ENCODE peak calls at places on chromosomes 11 and 22, in four cellular contexts. One of them, this sample, is unnamed.

GRCh38 chr11:128621491-128622136 is 34.3 kb upstream of the ETS1 start:
- DNase-seq in activated T-helper 1 cell treated with Interleukin-2 at 50 U/mL for 16 hours: no peak
- DNase-seq in Panc1: no peak
- DNase-seq in CD14-positive monocyte: no peak
- DNase-seq in this sample: no peak

GRCh38 chr22:40418366-40419201 is 48.2 kb downstream of the SGSM3 start:
- DNase-seq in activated T-helper 1 cell treated with Interleukin-2 at 50 U/mL for 16 hours: no peak
- DNase-seq in Panc1: no peak
- DNase-seq in CD14-positive monocyte: no peak
- DNase-seq in this sample: no peak

GRCh38 chr11:27290261-27290660 is 72.8 kb downstream of the CCDC34 start:
- DNase-seq in activated T-helper 1 cell treated with Interleukin-2 at 50 U/mL for 16 hours: no peak
- DNase-seq in Panc1: no peak
- DNase-seq in CD14-positive monocyte: no peak
- DNase-seq in this sample: no peak

GRCh38 chr11:18615628-18616392 is 16.2 kb downstream of the MISFA start:
- DNase-seq in activated T-helper 1 cell treated with Interleukin-2 at 50 U/mL for 16 hours: no peak
- DNase-seq in Panc1: no peak
- DNase-seq in CD14-positive monocyte: no peak
- DNase-seq in this sample: no peak

GRCh38 chr11:34564406-34564805 is 50.8 kb upstream of the ELF5 start:
- DNase-seq in activated T-helper 1 cell treated with Interleukin-2 at 50 U/mL for 16 hours: no peak
- DNase-seq in Panc1: no peak
- DNase-seq in CD14-positive monocyte: no peak
- DNase-seq in this sample: no peak

GRCh38 chr11:34174411-34175041 is 69.1 kb downstream of the NAT10 start:
- DNase-seq in activated T-helper 1 cell treated with Interleukin-2 at 50 U/mL for 16 hours: peak; percentile 61
- DNase-seq in Panc1: peak; percentile 32
- DNase-seq in CD14-positive monocyte: peak; percentile 80
- DNase-seq in this sample: peak; percentile 57

GRCh38 chr11:82194521-82194920 is 539.1 kb downstream of the FAM181B start:
- DNase-seq in activated T-helper 1 cell treated with Interleukin-2 at 50 U/mL for 16 hours: no peak
- DNase-seq in Panc1: no peak
- DNase-seq in CD14-positive monocyte: no peak
- DNase-seq in this sample: no peak

GRCh38 chr11:117185739-117186430 is 7.3 kb downstream of the SIDT2 start:
- DNase-seq in activated T-helper 1 cell treated with Interleukin-2 at 50 U/mL for 16 hours: no peak
- DNase-seq in Panc1: no peak
- DNase-seq in CD14-positive monocyte: peak; percentile 61
- DNase-seq in this sample: no peak

GRCh38 chr22:19869497-19870152 is 15.0 kb upstream of the GNB1L start:
- DNase-seq in activated T-helper 1 cell treated with Interleukin-2 at 50 U/mL for 16 hours: no peak
- DNase-seq in Panc1: no peak
- DNase-seq in CD14-positive monocyte: no peak
- DNase-seq in this sample: no peak

GRCh38 chr11:41459602-41460405 is at the start of gene LRRC4C:
- DNase-seq in activated T-helper 1 cell treated with Interleukin-2 at 50 U/mL for 16 hours: no peak
- DNase-seq in Panc1: no peak
- DNase-seq in CD14-positive monocyte: no peak
- DNase-seq in this sample: peak; percentile 62

GRCh38 chr22:19691721-19692341 is 22.5 kb upstream of the SEPTIN5 start:
- DNase-seq in activated T-helper 1 cell treated with Interleukin-2 at 50 U/mL for 16 hours: no peak
- DNase-seq in Panc1: no peak
- DNase-seq in CD14-positive monocyte: no peak
- DNase-seq in this sample: no peak

GRCh38 chr22:43365715-43366440 is 22.7 kb upstream of the SCUBE1 start:
- DNase-seq in activated T-helper 1 cell treated with Interleukin-2 at 50 U/mL for 16 hours: no peak
- DNase-seq in Panc1: no peak
- DNase-seq in CD14-positive monocyte: no peak
- DNase-seq in this sample: no peak

GRCh38 chr22:42769574-42770447 is 49.1 kb upstream of the A4GALT start:
- DNase-seq in activated T-helper 1 cell treated with Interleukin-2 at 50 U/mL for 16 hours: no peak
- DNase-seq in Panc1: no peak
- DNase-seq in CD14-positive monocyte: no peak
- DNase-seq in this sample: no peak

GRCh38 chr22:35661377-35661937 is 13.2 kb downstream of the APOL6 start:
- DNase-seq in activated T-helper 1 cell treated with Interleukin-2 at 50 U/mL for 16 hours: no peak
- DNase-seq in Panc1: no peak
- DNase-seq in CD14-positive monocyte: no peak
- DNase-seq in this sample: no peak

GRCh38 chr11:71206186-71206585 is 46.2 kb downstream of the SHANK2 start:
- DNase-seq in activated T-helper 1 cell treated with Interleukin-2 at 50 U/mL for 16 hours: no peak
- DNase-seq in Panc1: no peak
- DNase-seq in CD14-positive monocyte: peak; percentile 4
- DNase-seq in this sample: no peak

GRCh38 chr11:104650234-104650633 is 248.0 kb downstream of the CASP12 start:
- DNase-seq in activated T-helper 1 cell treated with Interleukin-2 at 50 U/mL for 16 hours: no peak
- DNase-seq in Panc1: no peak
- DNase-seq in CD14-positive monocyte: no peak
- DNase-seq in this sample: no peak

GRCh38 chr22:43777204-43777671 is 34.9 kb downstream of the EFCAB6 start:
- DNase-seq in activated T-helper 1 cell treated with Interleukin-2 at 50 U/mL for 16 hours: no peak
- DNase-seq in Panc1: no peak
- DNase-seq in CD14-positive monocyte: no peak
- DNase-seq in this sample: no peak

GRCh38 chr11:117837070-117837776 is 12.7 kb upstream of the FXYD2 start:
- DNase-seq in activated T-helper 1 cell treated with Interleukin-2 at 50 U/mL for 16 hours: no peak
- DNase-seq in Panc1: no peak
- DNase-seq in CD14-positive monocyte: no peak
- DNase-seq in this sample: no peak

GRCh38 chr11:11311169-11311568 is 41.9 kb downstream of the CSNK2A3 start:
- DNase-seq in activated T-helper 1 cell treated with Interleukin-2 at 50 U/mL for 16 hours: no peak
- DNase-seq in Panc1: no peak
- DNase-seq in CD14-positive monocyte: peak; percentile 61
- DNase-seq in this sample: no peak

GRCh38 chr22:20243545-20244249 is 24.4 kb downstream of the RTN4R start:
- DNase-seq in activated T-helper 1 cell treated with Interleukin-2 at 50 U/mL for 16 hours: peak; percentile 41
- DNase-seq in Panc1: no peak
- DNase-seq in CD14-positive monocyte: no peak
- DNase-seq in this sample: peak; percentile 91

GRCh38 chr11:120178441-120179070 is 32.3 kb upstream of the OAF start:
- DNase-seq in activated T-helper 1 cell treated with Interleukin-2 at 50 U/mL for 16 hours: no peak
- DNase-seq in Panc1: no peak
- DNase-seq in CD14-positive monocyte: no peak
- DNase-seq in this sample: no peak

GRCh38 chr11:17479284-17480214 is 2.9 kb upstream of the ABCC8 start:
- DNase-seq in activated T-helper 1 cell treated with Interleukin-2 at 50 U/mL for 16 hours: no peak
- DNase-seq in Panc1: no peak
- DNase-seq in CD14-positive monocyte: no peak
- DNase-seq in this sample: peak; percentile 83

GRCh38 chr11:76810151-76810853 is 27.1 kb downstream of the TSKU start:
- DNase-seq in activated T-helper 1 cell treated with Interleukin-2 at 50 U/mL for 16 hours: no peak
- DNase-seq in Panc1: no peak
- DNase-seq in CD14-positive monocyte: peak; percentile 39
- DNase-seq in this sample: no peak

GRCh38 chr11:103295704-103296103 is 186.5 kb downstream of the DYNC2H1 start:
- DNase-seq in activated T-helper 1 cell treated with Interleukin-2 at 50 U/mL for 16 hours: no peak
- DNase-seq in Panc1: no peak
- DNase-seq in CD14-positive monocyte: no peak
- DNase-seq in this sample: no peak

GRCh38 chr11:3022300-3022967 is 30.3 kb upstream of the NAP1L4 start:
- DNase-seq in activated T-helper 1 cell treated with Interleukin-2 at 50 U/mL for 16 hours: no peak
- DNase-seq in Panc1: no peak
- DNase-seq in CD14-positive monocyte: peak; percentile 67
- DNase-seq in this sample: no peak

GRCh38 chr11:118609380-118610219 is 2.2 kb downstream of the PHLDB1 start:
- DNase-seq in activated T-helper 1 cell treated with Interleukin-2 at 50 U/mL for 16 hours: peak; percentile 4
- DNase-seq in Panc1: no peak
- DNase-seq in CD14-positive monocyte: no peak
- DNase-seq in this sample: no peak

GRCh38 chr11:90434858-90435257 is 212.0 kb upstream of the CHORDC1 start:
- DNase-seq in activated T-helper 1 cell treated with Interleukin-2 at 50 U/mL for 16 hours: no peak
- DNase-seq in Panc1: no peak
- DNase-seq in CD14-positive monocyte: no peak
- DNase-seq in this sample: no peak

GRCh38 chr22:24125942-24126341 is 55.3 kb upstream of the SUSD2 start:
- DNase-seq in activated T-helper 1 cell treated with Interleukin-2 at 50 U/mL for 16 hours: no peak
- DNase-seq in Panc1: no peak
- DNase-seq in CD14-positive monocyte: no peak
- DNase-seq in this sample: no peak

GRCh38 chr11:70861534-70861933 is 390.8 kb downstream of the SHANK2 start:
- DNase-seq in activated T-helper 1 cell treated with Interleukin-2 at 50 U/mL for 16 hours: no peak
- DNase-seq in Panc1: no peak
- DNase-seq in CD14-positive monocyte: no peak
- DNase-seq in this sample: no peak

GRCh38 chr11:102829671-102830070 is 13.7 kb downstream of the MMP3 start:
- DNase-seq in activated T-helper 1 cell treated with Interleukin-2 at 50 U/mL for 16 hours: no peak
- DNase-seq in Panc1: no peak
- DNase-seq in CD14-positive monocyte: no peak
- DNase-seq in this sample: no peak